ENCODE peak calls at places on chromosome 2, in nine cellular contexts. Z is globus pallidus, X is hepatic stellate cell, G is adipocyte, K is NCI-H2171 treated with DMSO at 0.1 percent for 48 hours, C is NCI-H1436, R is MM.1S, U is Right ventricle myocardium inferior, T is lower lobe of right lung. Q is an unnamed sample.

GRCh38 chr2:113876503-113877387 is 13.1 kb upstream of the ACTR3 start:
- DNase-seq in Z (no peak), X (no peak), G (no peak), K (peak), C (peak), R (no peak), U (no peak), T (peak), Q (peak)

GRCh38 chr2:27051902-27052645 is 606 bp downstream of the AGBL5 start:
- DNase-seq in Z (no peak), X (peak), G (peak), K (no peak), C (no peak), R (no peak), U (no peak), T (peak), Q (peak)

GRCh38 chr2:136185991-136186771 is 68.2 kb upstream of the CXCR4 start:
- DNase-seq in Z (peak), X (no peak), G (no peak), K (no peak), C (no peak), R (no peak), U (no peak), T (no peak), Q (no peak)

GRCh38 chr2:47359375-47359868 is 43.5 kb upstream of the MSH2 start:
- DNase-seq in Z (no peak), X (no peak), G (no peak), K (no peak), C (no peak), R (no peak), U (no peak), T (no peak), Q (no peak)

GRCh38 chr2:120237491-120237902 is 14.3 kb upstream of the TMEM185B start:
- DNase-seq in Z (no peak), X (peak), G (peak), K (no peak), C (no peak), R (no peak), U (no peak), T (no peak), Q (no peak)

GRCh38 chr2:105261061-105261460 is 19.5 kb downstream of the GPR45 start:
- DNase-seq in Z (no peak), X (no peak), G (peak), K (no peak), C (no peak), R (no peak), U (no peak), T (no peak), Q (no peak)

GRCh38 chr2:150011336-150011735 is 423.8 kb upstream of the MMADHC start:
- DNase-seq in Z (no peak), X (no peak), G (peak), K (peak), C (no peak), R (no peak), U (no peak), T (no peak), Q (no peak)

GRCh38 chr2:8312861-8313768 is 368.7 kb upstream of the ID2 start:
- DNase-seq in Z (no peak), X (no peak), G (peak), K (no peak), C (no peak), R (peak), U (no peak), T (no peak), Q (no peak)

GRCh38 chr2:188292446-188293239 is 969 bp downstream of the GULP1 start:
- DNase-seq in Z (peak), X (peak), G (peak), K (no peak), C (no peak), R (no peak), U (peak), T (peak), Q (no peak)

GRCh38 chr2:158797963-158798700 is 3.0 kb downstream of the DAPL1 start:
- DNase-seq in Z (no peak), X (no peak), G (no peak), K (peak), C (no peak), R (no peak), U (no peak), T (no peak), Q (no peak)

GRCh38 chr2:143684731-143685364 is 555.6 kb downstream of the ARHGAP15 start:
- DNase-seq in Z (peak), X (no peak), G (no peak), K (peak), C (no peak), R (no peak), U (no peak), T (no peak), Q (no peak)

GRCh38 chr2:125405816-125406215 is 1250.1 kb upstream of the GYPC start:
- DNase-seq in Z (no peak), X (peak), G (peak), K (no peak), C (no peak), R (no peak), U (no peak), T (no peak), Q (no peak)

GRCh38 chr2:222922019-222922800 is 61.4 kb downstream of the ACSL3 start:
- DNase-seq in Z (no peak), X (no peak), G (no peak), K (no peak), C (peak), R (no peak), U (no peak), T (no peak), Q (no peak)

GRCh38 chr2:235135990-235136561 is 184.3 kb downstream of the SH3BP4 start:
- DNase-seq in Z (peak), X (peak), G (peak), K (no peak), C (peak), R (peak), U (peak), T (peak), Q (peak)

GRCh38 chr2:172554352-172555271 is 1.3 kb upstream of the PDK1 start:
- DNase-seq in Z (peak), X (no peak), G (no peak), K (no peak), C (no peak), R (peak), U (no peak), T (no peak), Q (no peak)

GRCh38 chr2:98465456-98466201 is 21.0 kb downstream of the INPP4A start:
- DNase-seq in Z (no peak), X (no peak), G (no peak), K (peak), C (peak), R (peak), U (peak), T (peak), Q (peak)

GRCh38 chr2:223870840-223871618 is 33.6 kb upstream of the AP1S3 start:
- DNase-seq in Z (no peak), X (no peak), G (peak), K (peak), C (no peak), R (no peak), U (no peak), T (no peak), Q (no peak)

GRCh38 chr2:133194777-133195335 is 373.4 kb downstream of the NCKAP5 start:
- DNase-seq in Z (no peak), X (no peak), G (no peak), K (no peak), C (no peak), R (no peak), U (no peak), T (no peak), Q (no peak)

GRCh38 chr2:143230506-143231256 is 101.5 kb downstream of the ARHGAP15 start:
- DNase-seq in Z (no peak), X (no peak), G (no peak), K (no peak), C (no peak), R (no peak), U (no peak), T (no peak), Q (no peak)

GRCh38 chr2:8086342-8086741 is 595.5 kb upstream of the ID2 start:
- DNase-seq in Z (no peak), X (peak), G (no peak), K (no peak), C (no peak), R (no peak), U (no peak), T (no peak), Q (no peak)

GRCh38 chr2:51697095-51697494 is 665.2 kb upstream of the NRXN1 start:
- DNase-seq in Z (no peak), X (no peak), G (no peak), K (no peak), C (no peak), R (no peak), U (no peak), T (no peak), Q (no peak)

GRCh38 chr2:128623776-128624424 is 305.2 kb upstream of the HS6ST1 start:
- DNase-seq in Z (no peak), X (peak), G (peak), K (peak), C (no peak), R (peak), U (no peak), T (peak), Q (no peak)

GRCh38 chr2:71157124-71157802 is 26.8 kb downstream of the MPHOSPH10 start:
- DNase-seq in Z (peak), X (peak), G (peak), K (peak), C (peak), R (peak), U (no peak), T (peak), Q (peak)

GRCh38 chr2:88880441-88880953 is 189.0 kb downstream of the RPIA start:
- DNase-seq in Z (peak), X (peak), G (peak), K (peak), C (peak), R (peak), U (no peak), T (no peak), Q (no peak)

GRCh38 chr2:25322313-25322712 is 19.4 kb downstream of the DNMT3A start:
- DNase-seq in Z (no peak), X (no peak), G (no peak), K (no peak), C (no peak), R (no peak), U (no peak), T (no peak), Q (no peak)

GRCh38 chr2:9057939-9058761 is 54.7 kb upstream of the MBOAT2 start:
- DNase-seq in Z (no peak), X (no peak), G (peak), K (no peak), C (no peak), R (no peak), U (no peak), T (no peak), Q (no peak)

Q was measured in CD8-positive, alpha-beta T cell.